ENCODE peak calls at places on chromosome 3, in six cellular contexts. E, G, T, H, U and O are unnamed samples.

GRCh38 chr3:55875137-55875536 is 388.0 kb upstream of the WNT5A start:
- DNase-seq in T (no peak), G (no peak), U (no peak), H (no peak), E (no peak), O (no peak)

GRCh38 chr3:4712109-4712508 is 219.0 kb downstream of the ITPR1 start:
- DNase-seq in E (no peak), G (no peak), T (no peak), U (no peak), H (no peak), O (peak; percentile 28)

GRCh38 chr3:43455233-43455632 is 166.6 kb downstream of the ANO10 start:
- DNase-seq in E (peak; percentile 14), U (no peak), T (peak; percentile 52), G (peak; percentile 4), H (peak; percentile 35), O (no peak)

GRCh38 chr3:161305095-161305991 is 66.0 kb downstream of the SPTSSB start:
- DNase-seq in U (no peak), G (peak; percentile 31), H (peak; percentile 32), E (peak; percentile 19), T (no peak), O (peak; percentile 26)

GRCh38 chr3:72244396-72244795 is 459.4 kb upstream of the PROK2 start:
- DNase-seq in T (no peak), U (no peak), E (no peak), H (no peak), G (no peak), O (no peak)

GRCh38 chr3:129602730-129603560 is 3.5 kb downstream of the PLXND1 start:
- DNase-seq in G (peak; percentile 44), E (no peak), T (peak; percentile 55), U (no peak), H (peak; percentile 96), O (peak; percentile 65)

GRCh38 chr3:108894981-108895380 is 58.7 kb downstream of the GUCA1C start:
- DNase-seq in H (no peak), T (no peak), E (no peak), G (no peak), U (no peak), O (no peak)

GRCh38 chr3:42612147-42612680 is 11.7 kb downstream of the NKTR start:
- DNase-seq in G (no peak), T (no peak), H (peak; percentile 27), U (no peak), E (no peak), O (no peak)

GRCh38 chr3:144770813-144771400 is 799.3 kb downstream of the DIPK2A start:
- DNase-seq in G (no peak), U (no peak), H (peak; percentile 93), T (peak; percentile 32), E (no peak), O (peak; percentile 24)

GRCh38 chr3:10956531-10956930 is 36.0 kb upstream of the SLC6A1 start:
- DNase-seq in H (no peak), G (no peak), T (no peak), E (no peak), U (no peak), O (no peak)

GRCh38 chr3:32022947-32023346 is 41.4 kb downstream of the ZNF860 start:
- DNase-seq in G (no peak), H (no peak), U (no peak), E (no peak), T (no peak), O (no peak)

GRCh38 chr3:71203727-71204488 is 379.6 kb downstream of the FOXP1 start:
- DNase-seq in T (no peak), G (no peak), U (no peak), H (no peak), E (no peak), O (no peak)

GRCh38 chr3:45968706-45969105 is 25.4 kb downstream of the CXCR6 start:
- DNase-seq in G (no peak), E (no peak), U (no peak), T (no peak), H (no peak), O (no peak)

GRCh38 chr3:177300039-177300833 is 103.0 kb upstream of the TBL1XR1 start:
- DNase-seq in G (no peak), H (peak; percentile 38), E (peak; percentile 23), T (peak; percentile 49), U (peak; percentile 40), O (peak; percentile 77)

GRCh38 chr3:193783166-193783896 is 190.3 kb downstream of the OPA1 start:
- DNase-seq in T (no peak), E (no peak), H (no peak), U (no peak), G (no peak), O (no peak)

GRCh38 chr3:102510663-102511062 is 75.8 kb downstream of the ZPLD1 start:
- DNase-seq in E (no peak), U (no peak), T (no peak), G (no peak), H (no peak), O (no peak)

GRCh38 chr3:37301980-37302379 is 127.6 kb upstream of the LRRFIP2 start:
- DNase-seq in E (no peak), T (no peak), U (no peak), H (no peak), G (no peak), O (no peak)

GRCh38 chr3:195542261-195542660 is 864 bp downstream of the PPP1R2 start:
- DNase-seq in G (no peak), U (no peak), T (no peak), H (peak; percentile 58), E (no peak), O (peak; percentile 50)

GRCh38 chr3:150371741-150372254 is 36.3 kb upstream of the TSC22D2 start:
- DNase-seq in E (peak; percentile 25), T (peak; percentile 85), H (peak; percentile 100), G (peak; percentile 64), U (no peak), O (no peak)

GRCh38 chr3:195031574-195032003 is 239.4 kb downstream of the XXYLT1 start:
- DNase-seq in H (peak; percentile 87), G (no peak), E (no peak), T (peak; percentile 81), U (no peak), O (no peak)

GRCh38 chr3:15330031-15330596 is 2.3 kb downstream of the SH3BP5 start:
- DNase-seq in T (no peak), H (peak; percentile 71), U (no peak), G (no peak), E (peak; percentile 38), O (peak; percentile 91)
- H3K4me3 ChIP-seq in T (no peak overlapping the region), H (no peak overlapping the region), U (peak overlapping the region; percentile 86), G (no peak overlapping the region), E (no peak overlapping the region), O (peak overlapping the region; percentile 60)

GRCh38 chr3:98737301-98737700 is 25.8 kb upstream of the ST3GAL6 start:
- DNase-seq in G (no peak), E (no peak), H (no peak), U (no peak), T (no peak), O (no peak)

GRCh38 chr3:98735296-98735695 is 27.8 kb upstream of the ST3GAL6 start:
- DNase-seq in E (no peak), G (no peak), U (no peak), T (no peak), H (no peak), O (no peak)

GRCh38 chr3:98734311-98734710 is 28.8 kb upstream of the ST3GAL6 start:
- DNase-seq in G (no peak), E (no peak), T (no peak), U (no peak), H (peak; percentile 67), O (peak; percentile 13)

GRCh38 chr3:98734737-98735136 is 28.4 kb upstream of the ST3GAL6 start:
- DNase-seq in G (no peak), E (no peak), U (no peak), T (no peak), H (peak; percentile 74), O (no peak)

GRCh38 chr3:98735761-98736269 is 27.3 kb upstream of the ST3GAL6 start:
- DNase-seq in H (peak; percentile 27), E (no peak), G (no peak), T (no peak), U (no peak), O (no peak)
- TF ChIP-seq MYC in H (no peak), E (no peak), G (no peak), T (no peak), U (no peak), O (no peak)

DNA sequence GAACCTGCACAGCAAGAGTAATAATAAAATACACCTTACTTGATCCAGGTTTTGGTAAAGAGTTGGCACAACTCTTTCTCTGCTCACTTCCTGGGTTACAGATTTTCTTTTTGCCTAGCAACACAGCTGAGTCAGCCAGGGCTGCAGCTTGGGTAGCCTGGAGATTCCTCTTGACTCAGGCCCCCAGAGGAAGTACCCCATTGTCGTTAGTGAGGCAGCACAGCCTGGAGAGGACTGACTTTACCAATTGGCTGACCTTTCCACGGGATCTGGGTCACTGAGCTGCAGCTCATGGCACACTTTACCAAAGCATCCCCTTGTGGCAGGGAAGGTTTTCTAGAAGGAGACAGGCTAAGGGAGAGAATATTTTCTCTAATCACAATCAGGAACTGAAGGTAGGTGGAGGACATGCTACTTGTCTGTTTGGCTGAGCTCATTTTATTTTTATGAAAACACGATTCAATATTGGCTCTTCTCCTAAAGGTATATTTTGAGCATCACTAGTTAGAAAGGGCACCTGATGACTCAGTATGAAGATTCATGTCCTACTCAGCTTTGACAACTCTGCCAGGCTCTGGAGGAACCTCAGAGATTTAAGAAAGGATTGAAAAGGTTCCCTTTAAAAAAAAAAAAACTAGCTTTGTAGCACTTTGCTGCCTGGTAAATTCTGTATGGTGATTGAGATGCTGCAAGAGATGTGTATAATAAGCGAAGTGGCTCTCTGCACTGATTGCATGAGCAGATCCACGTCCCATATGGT is 124.9 kb downstream of the CHDH start:
- DNase-seq in T (no peak), G (no peak), U (no peak), H (no peak), E (no peak), O (no peak)
- TF ChIP-seq CTCF in T (no peak), G (no peak), U (no peak), H (no peak), E (no peak), O (no peak)

GRCh38 chr3:58214484-58215316 is 3.9 kb upstream of the DNASE1L3 start:
- DNase-seq in U (peak; percentile 96), H (no peak), G (no peak), T (no peak), E (no peak), O (no peak)

GRCh38 chr3:58216496-58217197 is 5.9 kb upstream of the DNASE1L3 start:
- DNase-seq in E (no peak), H (no peak), T (no peak), U (no peak), G (no peak), O (no peak)

GRCh38 chr3:58215317-58216025 is 4.7 kb upstream of the DNASE1L3 start:
- DNase-seq in U (no peak), T (no peak), E (no peak), G (no peak), H (no peak), O (no peak)

GRCh38 chr3:58218904-58219303 is 8.1 kb upstream of the DNASE1L3 start:
- DNase-seq in T (no peak), E (no peak), H (no peak), U (no peak), G (no peak), O (no peak)

GRCh38 chr3:58217209-58217811 is 6.5 kb upstream of the DNASE1L3 start:
- DNase-seq in E (no peak), H (peak; percentile 77), G (peak; percentile 76), U (no peak), T (peak; percentile 84), O (peak; percentile 76)
- H3K4me3 ChIP-seq in E (no peak overlapping the region), H (no peak overlapping the region), G (no peak overlapping the region), U (no peak overlapping the region), T (peak overlapping the region; percentile 53), O (peak overlapping the region; percentile 14)

GRCh38 chr3:97658670-97659285 is 105.8 kb upstream of the ARL6 start:
- DNase-seq in U (no peak), T (peak; percentile 21), E (peak; percentile 3), H (peak; percentile 10), G (peak; percentile 1), O (peak; percentile 34)
- TF ChIP-seq MYC in U (no peak), T (no peak), E (no peak), H (no peak), G (no peak), O (no peak)

GRCh38 chr3:134630506-134630905 is 20.3 kb downstream of the KY start:
- DNase-seq in T (no peak), E (no peak), G (no peak), H (no peak), U (no peak), O (peak; percentile 40)
- TF ChIP-seq CTCF in T (peak; percentile 48), E (peak; percentile 20), G (no peak), H (peak; percentile 28), U (no peak), O (peak; percentile 55)